ENCODE peak calls at places on chromosomes 12 and 14, in four cellular contexts. H is lung; D is heart left ventricle; Y is CD8-positive, alpha-beta memory T cell. U is an unnamed sample.

GRCh38 chr12:14846042-14846587 is 2.8 kb upstream of the ART4 start:
- DNase-seq in D (no peak), Y (no peak), H (no peak), U (no peak)

GRCh38 chr12:3743803-3744202 is 9.1 kb downstream of the CRACR2A start:
- DNase-seq in D (peak), Y (no peak), H (no peak), U (no peak)

GRCh38 chr12:96989916-96990315 is 82.9 kb downstream of the NEDD1 start:
- DNase-seq in H (no peak), D (no peak), Y (no peak), U (no peak)

GRCh38 chr12:607541-608001 is 55.7 kb downstream of the NINJ2 start:
- DNase-seq in D (peak), Y (no peak), H (peak), U (no peak)

GRCh38 chr14:64775081-64775777 is 71.0 kb downstream of the PLEKHG3 start:
- DNase-seq in D (no peak), H (no peak), Y (no peak), U (no peak)

GRCh38 chr12:86521870-86522269 is 265.7 kb upstream of the MGAT4C start:
- DNase-seq in H (no peak), D (no peak), Y (no peak), U (no peak)

GRCh38 chr14:96690713-96691383 is 106.3 kb upstream of the VRK1 start:
- DNase-seq in H (no peak), Y (no peak), D (no peak), U (no peak)

GRCh38 chr12:19894803-19895202 is 455.5 kb downstream of the AEBP2 start:
- DNase-seq in D (no peak), Y (no peak), H (no peak), U (no peak)

GRCh38 chr12:40010899-40011774 is 94.7 kb downstream of the SLC2A13 start:
- DNase-seq in Y (peak), D (no peak), H (peak), U (peak)

GRCh38 chr14:88974991-88975835 is 150.8 kb downstream of the TTC8 start:
- DNase-seq in Y (no peak), H (no peak), D (no peak), U (no peak)

GRCh38 chr14:51093371-51094281 is 1.3 kb downstream of the TRIM9 start:
- DNase-seq in H (no peak), Y (peak), D (peak), U (no peak)

GRCh38 chr12:123550700-123551099 is 17.2 kb upstream of the RILPL1 start:
- DNase-seq in D (no peak), H (no peak), Y (no peak), U (no peak)

GRCh38 chr12:65525501-65526141 is 247.1 kb downstream of the MSRB3 start:
- DNase-seq in D (no peak), H (no peak), Y (no peak), U (no peak)

GRCh38 chr14:74636424-74637183 is 24.6 kb upstream of the LTBP2 start:
- DNase-seq in D (no peak), H (no peak), Y (no peak), U (no peak)

GRCh38 chr12:95815635-95816212 is 25.2 kb upstream of the NTN4 start:
- DNase-seq in H (no peak), D (no peak), Y (no peak), U (no peak)

GRCh38 chr14:103123634-103124500 is 606 bp downstream of the TNFAIP2 start:
- DNase-seq in Y (no peak), H (peak), D (peak), U (no peak)

GRCh38 chr14:71290960-71291466 is 383.8 kb downstream of the PCNX1 start:
- DNase-seq in D (no peak), H (no peak), Y (no peak), U (no peak)

GRCh38 chr14:26180221-26180620 is 417.6 kb downstream of the NOVA1 start:
- DNase-seq in D (no peak), Y (no peak), H (no peak), U (no peak)

GRCh38 chr14:93804654-93805053 is 16.4 kb upstream of the PRIMA1 start:
- DNase-seq in H (no peak), Y (no peak), D (no peak), U (no peak)

GRCh38 chr12:113392988-113393579 is 10.6 kb downstream of the SDS start:
- DNase-seq in H (no peak), Y (no peak), D (no peak), U (no peak)

GRCh38 chr14:105528197-105528858 is 1.9 kb downstream of the TMEM121 start:
- DNase-seq in D (peak), Y (peak), H (peak), U (peak)

GRCh38 chr14:54881235-54881760 is 21.3 kb downstream of the GCH1 start:
- DNase-seq in Y (peak), D (no peak), H (no peak), U (no peak)

GRCh38 chr12:80053048-80053790 is 46.1 kb upstream of the OTOGL start:
- DNase-seq in D (peak), Y (no peak), H (peak), U (no peak)

GRCh38 chr12:105775351-105775750 is 363.4 kb downstream of the NUAK1 start:
- DNase-seq in H (no peak), D (no peak), Y (no peak), U (no peak)